ENCODE peak calls at places on chromosomes 5 and 9, in six cellular contexts. L, J, D, Y, Z and H are unnamed samples.

GRCh38 chr9:135130266-135130976 is 43.0 kb downstream of the OLFM1 start:
- DNase-seq in L (no peak), J (no peak), D (no peak), Y (no peak), Z (no peak), H (peak)

GRCh38 chr9:93652604-93653592 is 76.5 kb downstream of the PHF2 start:
- DNase-seq in L (peak), J (no peak), D (no peak), Y (no peak), Z (no peak), H (no peak)

GRCh38 chr9:133824106-133824801 is 86.1 kb upstream of the SARDH start:
- DNase-seq in L (no peak), J (no peak), D (no peak), Y (no peak), Z (no peak), H (no peak)

GRCh38 chr9:116435706-116436105 is 251.4 kb upstream of the TRIM32 start:
- DNase-seq in L (no peak), J (no peak), D (no peak), Y (no peak), Z (no peak), H (no peak)

GRCh38 chr9:21031091-21031817 is at the start of gene HACD4:
- DNase-seq in L (peak), J (peak), D (no peak), Y (peak), Z (peak), H (peak)

GRCh38 chr5:28301676-28302075 is 1263.3 kb upstream of the CDH9 start:
- DNase-seq in L (no peak), J (no peak), D (peak), Y (no peak), Z (no peak), H (peak)

GRCh38 chr5:127870914-127871313 is 167.7 kb downstream of the CCDC192 start:
- DNase-seq in L (peak), J (no peak), D (no peak), Y (no peak), Z (no peak), H (no peak)

GRCh38 chr9:78775211-78775610 is 478.3 kb downstream of the PSAT1 start:
- DNase-seq in L (no peak), J (no peak), D (no peak), Y (no peak), Z (no peak), H (no peak)

GRCh38 chr5:37086466-37087178 is 162.6 kb downstream of the CPLANE1 start:
- DNase-seq in L (no peak), J (no peak), D (no peak), Y (no peak), Z (no peak), H (no peak)

GRCh38 chr9:74284596-74284995 is 212.5 kb upstream of the RORB start:
- DNase-seq in L (no peak), J (no peak), D (no peak), Y (no peak), Z (no peak), H (no peak)

GRCh38 chr9:95813923-95814322 is 61.6 kb upstream of the ERCC6L2 start:
- DNase-seq in L (no peak), J (no peak), D (no peak), Y (no peak), Z (no peak), H (no peak)

GRCh38 chr5:100794218-100794617 is 108.9 kb downstream of the ST8SIA4 start:
- DNase-seq in L (no peak), J (no peak), D (no peak), Y (no peak), Z (no peak), H (peak)

GRCh38 chr9:72751541-72751940 is 201.3 kb downstream of the ALDH1A1 start:
- DNase-seq in L (no peak), J (no peak), D (no peak), Y (no peak), Z (no peak), H (no peak)

GRCh38 chr5:112276996-112277395 is 142.1 kb downstream of the EPB41L4A start:
- DNase-seq in L (no peak), J (no peak), D (no peak), Y (peak), Z (no peak), H (no peak)

GRCh38 chr5:156295434-156295833 is 31.5 kb upstream of the SGCD start:
- DNase-seq in L (no peak), J (no peak), D (no peak), Y (no peak), Z (no peak), H (no peak)

GRCh38 chr5:12616093-12616492 is 711.8 kb upstream of the CTNND2 start:
- DNase-seq in L (no peak), J (no peak), D (no peak), Y (no peak), Z (no peak), H (no peak)

GRCh38 chr5:77035950-77036349 is 5.7 kb downstream of the AGGF1 start:
- DNase-seq in L (no peak), J (no peak), D (no peak), Y (no peak), Z (no peak), H (no peak)

GRCh38 chr5:55918097-55919035 is 67.2 kb downstream of the IL31RA start:
- DNase-seq in L (no peak), J (no peak), D (no peak), Y (no peak), Z (no peak), H (no peak)

GRCh38 chr9:121556580-121556979 is 56.9 kb upstream of the GGTA1 start:
- DNase-seq in L (no peak), J (no peak), D (peak), Y (peak), Z (no peak), H (no peak)

GRCh38 chr5:42811591-42812392 is at the start of gene SELENOP:
- DNase-seq in L (no peak), J (no peak), D (no peak), Y (peak), Z (peak), H (no peak)

GRCh38 chr5:116872986-116873385 is 298.4 kb upstream of the SEMA6A start:
- DNase-seq in L (no peak), J (no peak), D (no peak), Y (no peak), Z (no peak), H (no peak)

GRCh38 chr5:16957305-16958165 is 21.4 kb upstream of the MYO10 start:
- DNase-seq in L (no peak), J (no peak), D (peak), Y (no peak), Z (no peak), H (no peak)

GRCh38 chr9:11457809-11458785 is 845.3 kb upstream of the PTPRD start:
- DNase-seq in L (no peak), J (no peak), D (no peak), Y (peak), Z (no peak), H (no peak)

GRCh38 chr9:123739387-123739786 is 190.5 kb downstream of the DENND1A start:
- DNase-seq in L (no peak), J (no peak), D (no peak), Y (no peak), Z (no peak), H (no peak)

GRCh38 chr5:141898448-141899094 is 20.4 kb upstream of the PCDH1 start:
- DNase-seq in L (no peak), J (no peak), D (no peak), Y (no peak), Z (no peak), H (no peak)